ENCODE peak calls at places on chromosomes 5 and 9, in six cellular contexts. N, R, D, Q, X and W are unnamed samples.

GRCh38 chr5:172403191-172403794 is 51.0 kb downstream of the SH3PXD2B start:
- DNase-seq in N (no peak), R (no peak), D (peak; percentile 96), Q (peak; percentile 95), X (peak; percentile 86), W (no peak)

GRCh38 chr5:111752426-111752965 is 4.5 kb downstream of the NREP start:
- DNase-seq in N (no peak), R (no peak), D (no peak), Q (no peak), X (no peak), W (no peak)

GRCh38 chr5:31531888-31532710 is at the start of the genes C5orf22 and DROSHA:
- DNase-seq in N (peak; percentile 96), R (peak; percentile 96), D (peak; percentile 97), Q (peak; percentile 98), X (peak; percentile 94), W (peak; percentile 91)

GRCh38 chr5:109016300-109016699 is 268.6 kb downstream of the FER start:
- DNase-seq in N (no peak), R (no peak), D (peak; percentile 56), Q (no peak), X (no peak), W (no peak)

GRCh38 chr5:60333103-60333502 is 366.9 kb downstream of the DEPDC1B start:
- DNase-seq in N (no peak), R (no peak), D (no peak), Q (no peak), X (no peak), W (no peak)

GRCh38 chr5:53419247-53419646 is 61.2 kb upstream of the FST start:
- DNase-seq in N (no peak), R (peak; percentile 64), D (peak; percentile 89), Q (no peak), X (no peak), W (no peak)

GRCh38 chr9:94167055-94167346 is 82.7 kb downstream of the PTPDC1 start:
- DNase-seq in N (no peak), R (no peak), D (no peak), Q (no peak), X (no peak), W (no peak)

GRCh38 chr5:5183192-5183699 is 43.1 kb downstream of the ADAMTS16 start:
- DNase-seq in N (no peak), R (no peak), D (no peak), Q (no peak), X (no peak), W (no peak)

GRCh38 chr9:133396952-133397351 is 20.8 kb downstream of the STKLD1 start:
- DNase-seq in N (no peak), R (peak; percentile 61), D (peak; percentile 34), Q (no peak), X (no peak), W (no peak)

GRCh38 chr5:67792891-67793290 is 422.7 kb upstream of the PIK3R1 start:
- DNase-seq in N (no peak), R (no peak), D (no peak), Q (peak; percentile 92), X (peak; percentile 64), W (no peak)

GRCh38 chr5:177003649-177004048 is 2.9 kb downstream of the UIMC1 start:
- DNase-seq in N (no peak), R (no peak), D (no peak), Q (no peak), X (no peak), W (no peak)

GRCh38 chr9:128191406-128192046 is at the start of gene CIZ1:
- DNase-seq in N (peak; percentile 72), R (peak; percentile 85), D (peak; percentile 86), Q (peak; percentile 91), X (peak; percentile 72), W (peak; percentile 70)

GRCh38 chr9:98007251-98007928 is 24.2 kb downstream of the ANP32B start:
- DNase-seq in N (no peak), R (peak; percentile 18), D (no peak), Q (no peak), X (no peak), W (no peak)

GRCh38 chr5:74127377-74128338 is 501.7 kb downstream of the ARHGEF28 start:
- DNase-seq in N (no peak), R (peak; percentile 22), D (peak; percentile 24), Q (peak; percentile 52), X (no peak), W (no peak)

GRCh38 chr9:135577256-135577655 is 15.7 kb downstream of the PAEP start:
- DNase-seq in N (no peak), R (no peak), D (no peak), Q (no peak), X (no peak), W (no peak)

GRCh38 chr9:109167716-109168115 is 667 bp upstream of the FRRS1L start:
- DNase-seq in N (no peak), R (no peak), D (no peak), Q (no peak), X (no peak), W (no peak)

GRCh38 chr5:90506221-90506620 is 23.2 kb downstream of the LYSMD3 start:
- DNase-seq in N (no peak), R (no peak), D (peak; percentile 9), Q (no peak), X (no peak), W (no peak)

GRCh38 chr5:143470120-143470519 is 66.6 kb upstream of the NR3C1 start:
- DNase-seq in N (no peak), R (no peak), D (no peak), Q (no peak), X (no peak), W (no peak)

GRCh38 chr5:109844695-109845094 is 155.0 kb downstream of the MAN2A1 start:
- DNase-seq in N (no peak), R (no peak), D (peak; percentile 42), Q (no peak), X (no peak), W (no peak)

GRCh38 chr5:90902681-90903386 is 344.2 kb downstream of the ADGRV1 start:
- DNase-seq in N (no peak), R (no peak), D (no peak), Q (no peak), X (no peak), W (no peak)

GRCh38 chr5:124995451-124995850 is 249.0 kb upstream of the ZNF608 start:
- DNase-seq in N (no peak), R (peak; percentile 78), D (peak; percentile 69), Q (no peak), X (no peak), W (no peak)

GRCh38 chr9:107488400-107489143 is 997 bp downstream of the KLF4 start:
- DNase-seq in N (no peak), R (peak; percentile 61), D (peak; percentile 56), Q (peak; percentile 90), X (peak; percentile 86), W (no peak)

GRCh38 chr9:20216438-20216837 is 405.9 kb downstream of the MLLT3 start:
- DNase-seq in N (no peak), R (no peak), D (no peak), Q (no peak), X (no peak), W (no peak)

GRCh38 chr5:97919719-97920118 is 736.7 kb upstream of the RIOK2 start:
- DNase-seq in N (no peak), R (no peak), D (no peak), Q (no peak), X (no peak), W (no peak)

GRCh38 chr9:133656211-133657119 is 20.3 kb downstream of the DBH start:
- DNase-seq in N (no peak), R (no peak), D (no peak), Q (peak; percentile 35), X (no peak), W (peak; percentile 38)

GRCh38 chr5:123717139-123717538 is 205.2 kb downstream of the CSNK1G3 start:
- DNase-seq in N (no peak), R (no peak), D (peak; percentile 74), Q (no peak), X (no peak), W (no peak)

GRCh38 chr9:74856997-74857396 is 30.7 kb downstream of the TRPM6 start:
- DNase-seq in N (no peak), R (no peak), D (no peak), Q (no peak), X (no peak), W (no peak)

GRCh38 chr9:106092083-106092482 is 397.7 kb downstream of the TMEM38B start:
- DNase-seq in N (no peak), R (no peak), D (no peak), Q (no peak), X (no peak), W (no peak)

GRCh38 chr5:52915176-52915875 is 73.8 kb upstream of the ITGA2 start:
- DNase-seq in N (peak; percentile 61), R (peak; percentile 80), D (peak; percentile 86), Q (peak; percentile 48), X (no peak), W (peak; percentile 45)

GRCh38 chr9:100322954-100323536 is 29.7 kb downstream of the TEX10 start:
- DNase-seq in N (peak; percentile 21), R (peak; percentile 52), D (peak; percentile 63), Q (peak; percentile 53), X (no peak), W (no peak)

GRCh38 chr9:116695441-116695840 is 8.3 kb downstream of the TRIM32 start:
- DNase-seq in N (no peak), R (no peak), D (no peak), Q (no peak), X (peak; percentile 28), W (no peak)

GRCh38 chr5:141258464-141258863 is 13.3 kb downstream of the PCDHB15 start:
- DNase-seq in N (no peak), R (no peak), D (no peak), Q (no peak), X (no peak), W (no peak)
- H3K9me3 ChIP-seq in N (peaks cover 55% of the 10 kb centered on the region), R (peaks cover 89% of the 10 kb centered on the region), D (peaks cover 8% of the 10 kb centered on the region), Q (peaks cover 13% of the 10 kb centered on the region), X (peaks cover 99% of the 10 kb centered on the region), W (peaks cover 29% of the 10 kb centered on the region)

GRCh38 chr9:35186524-35186923 is 24.7 kb downstream of the UNC13B start:
- DNase-seq in N (no peak), R (no peak), D (no peak), Q (no peak), X (no peak), W (no peak)
- H3K9me3 ChIP-seq in N (peaks cover 2% of the 10 kb centered on the region), R (peaks cover 7% of the 10 kb centered on the region), D (no peaks in the 10 kb centered on the region), Q (no peaks in the 10 kb centered on the region), X (no peaks in the 10 kb centered on the region), W (no peaks in the 10 kb centered on the region)

GRCh38 chr9:14222149-14222835 is 91.6 kb downstream of the NFIB start:
- DNase-seq in N (no peak), R (no peak), D (no peak), Q (no peak), X (no peak), W (no peak)
- H3K9me3 ChIP-seq in N (no peaks in the 10 kb centered on the region), R (no peaks in the 10 kb centered on the region), D (no peaks in the 10 kb centered on the region), Q (no peaks in the 10 kb centered on the region), X (no peaks in the 10 kb centered on the region), W (no peaks in the 10 kb centered on the region)

DNA sequence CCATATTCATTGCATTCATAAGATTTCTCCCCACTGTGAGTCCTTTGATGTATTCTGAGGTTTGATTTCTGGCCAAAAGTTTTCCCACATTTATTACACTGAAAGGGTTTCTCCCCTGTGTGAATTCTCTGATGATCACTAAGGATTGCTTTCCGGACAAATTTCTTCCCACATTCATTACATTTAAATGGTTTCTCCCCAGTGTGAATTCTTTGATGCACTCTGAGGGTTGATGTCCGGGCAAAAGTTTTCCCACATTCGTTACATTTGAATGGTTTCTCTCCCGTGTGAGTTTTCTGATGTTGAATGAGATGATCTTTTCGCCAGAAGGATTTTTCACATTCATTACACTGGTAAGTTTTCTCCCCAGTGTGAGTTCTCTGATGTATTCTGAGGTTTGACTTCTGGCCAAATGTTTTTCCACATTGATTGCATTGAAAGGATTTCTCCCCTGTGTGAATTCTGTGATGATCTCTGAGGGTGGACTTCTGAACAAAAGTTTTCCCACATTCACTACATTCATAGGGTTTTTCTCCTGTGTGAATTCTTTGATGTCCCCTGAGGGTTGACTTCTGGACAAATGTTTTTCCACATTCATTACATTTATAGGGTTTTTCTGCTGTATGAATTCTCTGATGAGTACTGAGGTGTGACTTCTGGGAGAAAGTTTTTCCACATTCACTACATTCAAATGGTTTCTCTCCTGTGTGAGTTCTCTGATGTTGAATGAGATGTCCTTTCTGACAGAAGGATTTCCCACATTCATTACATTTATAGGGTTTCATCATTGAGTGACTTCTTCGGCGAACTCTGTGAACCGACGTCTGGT is 18.8 kb downstream of the ZNF510 start:
- DNase-seq in N (no peak), R (peak; percentile 29), D (peak; percentile 7), Q (no peak), X (no peak), W (no peak)
- H3K9me3 ChIP-seq in N (peaks cover 61% of the 10 kb centered on the region), R (peaks cover 100% of the 10 kb centered on the region), D (peaks cover 25% of the 10 kb centered on the region), Q (peaks cover 25% of the 10 kb centered on the region), X (peaks cover 99% of the 10 kb centered on the region), W (peaks cover 64% of the 10 kb centered on the region)